ENCODE peak calls at places on chromosomes 11 and 22, in ten cellular contexts. One of them, this sample, is unnamed.

GRCh38 chr11:87722756-87723599 is 452.3 kb downstream of the RAB38 start:
- DNase-seq in heart left ventricle: no peak
- DNase-seq in prostate gland: no peak
- DNase-seq in breast epithelium: no peak
- DNase-seq in IMR-90: peak
- DNase-seq in ovary: no peak
- DNase-seq in H1: peak
- DNase-seq in spleen: no peak
- DNase-seq in testis: peak
- DNase-seq in A549: no peak
- DNase-seq in this sample: peak

GRCh38 chr22:48546653-48547424 is 1280.8 kb downstream of the BRD1 start:
- DNase-seq in H1: no peak
- DNase-seq in heart left ventricle: no peak
- DNase-seq in breast epithelium: no peak
- DNase-seq in testis: no peak
- DNase-seq in IMR-90: no peak
- DNase-seq in A549: no peak
- DNase-seq in prostate gland: no peak
- DNase-seq in spleen: no peak
- DNase-seq in ovary: no peak
- DNase-seq in this sample: no peak

GRCh38 chr11:128776088-128776433 is 82.2 kb downstream of the FLI1 start:
- DNase-seq in testis: no peak
- DNase-seq in H1: no peak
- DNase-seq in spleen: no peak
- DNase-seq in ovary: no peak
- DNase-seq in breast epithelium: no peak
- DNase-seq in IMR-90: no peak
- DNase-seq in A549: no peak
- DNase-seq in heart left ventricle: no peak
- DNase-seq in prostate gland: no peak
- DNase-seq in this sample: no peak

GRCh38 chr11:73990727-73991126 is 8.1 kb upstream of the UCP2 start:
- DNase-seq in ovary: no peak
- DNase-seq in spleen: no peak
- DNase-seq in H1: no peak
- DNase-seq in IMR-90: no peak
- DNase-seq in heart left ventricle: no peak
- DNase-seq in prostate gland: no peak
- DNase-seq in testis: no peak
- DNase-seq in A549: no peak
- DNase-seq in breast epithelium: no peak
- DNase-seq in this sample: no peak

GRCh38 chr11:104956528-104956927 is 11.8 kb downstream of the CASP4 start:
- DNase-seq in spleen: no peak
- DNase-seq in testis: no peak
- DNase-seq in heart left ventricle: no peak
- DNase-seq in ovary: no peak
- DNase-seq in H1: no peak
- DNase-seq in prostate gland: peak
- DNase-seq in IMR-90: no peak
- DNase-seq in breast epithelium: no peak
- DNase-seq in A549: no peak
- DNase-seq in this sample: no peak

GRCh38 chr22:32808038-32808445 is 6.5 kb downstream of the TIMP3 start:
- DNase-seq in A549: no peak
- DNase-seq in heart left ventricle: no peak
- DNase-seq in H1: no peak
- DNase-seq in testis: no peak
- DNase-seq in IMR-90: no peak
- DNase-seq in spleen: no peak
- DNase-seq in breast epithelium: no peak
- DNase-seq in prostate gland: no peak
- DNase-seq in ovary: no peak
- DNase-seq in this sample: no peak

GRCh38 chr22:34801221-34801620 is 264.7 kb upstream of the ISX start:
- DNase-seq in ovary: no peak
- DNase-seq in heart left ventricle: no peak
- DNase-seq in spleen: no peak
- DNase-seq in IMR-90: no peak
- DNase-seq in breast epithelium: no peak
- DNase-seq in A549: no peak
- DNase-seq in H1: no peak
- DNase-seq in testis: no peak
- DNase-seq in prostate gland: no peak
- DNase-seq in this sample: no peak

GRCh38 chr22:40703174-40703573 is 23.9 kb downstream of the MCHR1 start:
- DNase-seq in ovary: no peak
- DNase-seq in prostate gland: no peak
- DNase-seq in IMR-90: no peak
- DNase-seq in H1: no peak
- DNase-seq in A549: no peak
- DNase-seq in breast epithelium: no peak
- DNase-seq in heart left ventricle: no peak
- DNase-seq in spleen: no peak
- DNase-seq in testis: no peak
- DNase-seq in this sample: no peak

GRCh38 chr11:20599424-20600346 is at the start of gene SLC6A5:
- DNase-seq in spleen: no peak
- DNase-seq in IMR-90: peak
- DNase-seq in prostate gland: no peak
- DNase-seq in testis: peak
- DNase-seq in ovary: no peak
- DNase-seq in heart left ventricle: peak
- DNase-seq in H1: peak
- DNase-seq in breast epithelium: no peak
- DNase-seq in A549: peak
- DNase-seq in this sample: peak

GRCh38 chr11:72069200-72069599 is 11.1 kb downstream of the NUMA1 start:
- DNase-seq in prostate gland: no peak
- DNase-seq in IMR-90: no peak
- DNase-seq in heart left ventricle: no peak
- DNase-seq in ovary: no peak
- DNase-seq in H1: no peak
- DNase-seq in spleen: no peak
- DNase-seq in testis: no peak
- DNase-seq in breast epithelium: no peak
- DNase-seq in A549: no peak
- DNase-seq in this sample: no peak

GRCh38 chr11:110349109-110349996 is 52.9 kb upstream of the RDX start:
- DNase-seq in spleen: no peak
- DNase-seq in A549: no peak
- DNase-seq in breast epithelium: no peak
- DNase-seq in IMR-90: no peak
- DNase-seq in prostate gland: no peak
- DNase-seq in H1: no peak
- DNase-seq in heart left ventricle: no peak
- DNase-seq in ovary: no peak
- DNase-seq in testis: peak
- DNase-seq in this sample: no peak

GRCh38 chr11:75112200-75112599 is 15.5 kb upstream of the OR2AT4 start:
- DNase-seq in spleen: no peak
- DNase-seq in testis: no peak
- DNase-seq in IMR-90: no peak
- DNase-seq in heart left ventricle: no peak
- DNase-seq in ovary: no peak
- DNase-seq in A549: no peak
- DNase-seq in H1: no peak
- DNase-seq in breast epithelium: no peak
- DNase-seq in prostate gland: no peak
- DNase-seq in this sample: no peak
- TF ChIP-seq POLR2A in spleen: no peak
- TF ChIP-seq POLR2A in testis: no peak
- TF ChIP-seq POLR2A in IMR-90: no peak
- TF ChIP-seq POLR2A in heart left ventricle: no peak
- TF ChIP-seq POLR2A in ovary: no peak
- TF ChIP-seq POLR2A in A549: no peak
- TF ChIP-seq POLR2A in H1: no peak
- TF ChIP-seq POLR2A in breast epithelium: no peak
- TF ChIP-seq POLR2A in prostate gland: no peak
- TF ChIP-seq POLR2A in this sample: no peak

GRCh38 chr11:68839953-68840641 is 1.6 kb downstream of the CPT1A start:
- DNase-seq in breast epithelium: no peak
- DNase-seq in H1: no peak
- DNase-seq in heart left ventricle: no peak
- DNase-seq in spleen: no peak
- DNase-seq in prostate gland: no peak
- DNase-seq in IMR-90: peak
- DNase-seq in A549: no peak
- DNase-seq in ovary: no peak
- DNase-seq in testis: no peak
- DNase-seq in this sample: peak

GRCh38 chr11:68838572-68838964 is 3.1 kb downstream of the CPT1A start:
- DNase-seq in A549: no peak
- DNase-seq in ovary: peak
- DNase-seq in spleen: no peak
- DNase-seq in breast epithelium: peak
- DNase-seq in testis: peak
- DNase-seq in heart left ventricle: no peak
- DNase-seq in IMR-90: no peak
- DNase-seq in prostate gland: no peak
- DNase-seq in H1: no peak
- DNase-seq in this sample: peak

GRCh38 chr11:68840661-68841653 is 759 bp downstream of the CPT1A start:
- DNase-seq in heart left ventricle: peak
- DNase-seq in H1: peak
- DNase-seq in testis: peak
- DNase-seq in breast epithelium: peak
- DNase-seq in spleen: peak
- DNase-seq in IMR-90: peak
- DNase-seq in A549: no peak
- DNase-seq in prostate gland: peak
- DNase-seq in ovary: peak
- DNase-seq in this sample: peak

GRCh38 chr11:68837583-68838571 is 3.8 kb downstream of the CPT1A start:
- DNase-seq in breast epithelium: no peak
- DNase-seq in A549: no peak
- DNase-seq in heart left ventricle: no peak
- DNase-seq in ovary: no peak
- DNase-seq in IMR-90: no peak
- DNase-seq in H1: no peak
- DNase-seq in testis: no peak
- DNase-seq in prostate gland: no peak
- DNase-seq in spleen: no peak
- DNase-seq in this sample: no peak

DNA sequence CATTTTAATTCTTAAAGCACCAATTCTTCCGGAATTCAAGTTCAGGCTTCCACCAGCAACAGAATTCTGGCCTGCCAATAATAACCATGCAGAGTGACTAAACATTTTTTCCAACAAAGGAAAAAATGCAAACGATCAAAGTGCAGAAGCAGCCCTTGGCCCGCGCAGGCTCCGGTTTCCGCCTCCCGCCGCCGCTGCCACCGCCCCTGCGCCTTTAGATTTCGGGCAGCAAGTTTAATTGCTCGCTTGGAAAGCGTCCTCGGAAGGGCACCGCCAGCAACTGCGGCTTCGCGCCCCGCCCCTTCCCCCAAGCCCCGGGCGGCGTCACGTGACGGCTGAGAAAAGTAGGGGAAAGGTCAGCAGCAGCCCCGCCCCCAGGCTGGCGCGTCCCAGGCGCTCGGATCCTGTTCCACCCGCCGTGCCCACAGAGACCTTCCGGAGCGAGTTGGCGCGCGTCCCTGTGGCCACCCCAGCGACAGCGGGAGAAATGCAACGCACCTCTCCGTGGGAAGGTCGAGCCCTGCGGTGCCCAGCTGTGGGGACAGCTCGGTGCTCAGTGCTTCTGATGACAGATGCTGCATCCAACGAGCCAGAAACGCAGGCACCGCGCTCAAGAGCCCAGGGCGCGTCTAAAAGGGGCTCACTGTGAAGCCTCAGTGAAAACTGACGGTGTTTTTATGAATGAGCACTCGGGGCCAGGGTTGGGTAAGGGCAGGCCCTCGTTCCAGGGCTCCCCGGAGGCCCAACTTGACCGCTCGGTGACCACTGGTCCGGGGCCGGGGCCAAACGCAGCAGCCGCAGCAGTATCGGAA is 2.5 kb downstream of the CPT1A start:
- DNase-seq in IMR-90: peak
- DNase-seq in A549: peak
- DNase-seq in heart left ventricle: peak
- DNase-seq in prostate gland: peak
- DNase-seq in breast epithelium: peak
- DNase-seq in ovary: peak
- DNase-seq in H1: peak
- DNase-seq in testis: peak
- DNase-seq in spleen: peak
- DNase-seq in this sample: peak
- TF ChIP-seq POLR2A in IMR-90: no peak
- TF ChIP-seq POLR2A in A549: no peak
- TF ChIP-seq POLR2A in heart left ventricle: peak
- TF ChIP-seq POLR2A in prostate gland: peak
- TF ChIP-seq POLR2A in breast epithelium: peak
- TF ChIP-seq POLR2A in ovary: peak
- TF ChIP-seq POLR2A in H1: no peak
- TF ChIP-seq POLR2A in testis: no peak
- TF ChIP-seq POLR2A in spleen: peak
- TF ChIP-seq POLR2A in this sample: peak

DNA sequence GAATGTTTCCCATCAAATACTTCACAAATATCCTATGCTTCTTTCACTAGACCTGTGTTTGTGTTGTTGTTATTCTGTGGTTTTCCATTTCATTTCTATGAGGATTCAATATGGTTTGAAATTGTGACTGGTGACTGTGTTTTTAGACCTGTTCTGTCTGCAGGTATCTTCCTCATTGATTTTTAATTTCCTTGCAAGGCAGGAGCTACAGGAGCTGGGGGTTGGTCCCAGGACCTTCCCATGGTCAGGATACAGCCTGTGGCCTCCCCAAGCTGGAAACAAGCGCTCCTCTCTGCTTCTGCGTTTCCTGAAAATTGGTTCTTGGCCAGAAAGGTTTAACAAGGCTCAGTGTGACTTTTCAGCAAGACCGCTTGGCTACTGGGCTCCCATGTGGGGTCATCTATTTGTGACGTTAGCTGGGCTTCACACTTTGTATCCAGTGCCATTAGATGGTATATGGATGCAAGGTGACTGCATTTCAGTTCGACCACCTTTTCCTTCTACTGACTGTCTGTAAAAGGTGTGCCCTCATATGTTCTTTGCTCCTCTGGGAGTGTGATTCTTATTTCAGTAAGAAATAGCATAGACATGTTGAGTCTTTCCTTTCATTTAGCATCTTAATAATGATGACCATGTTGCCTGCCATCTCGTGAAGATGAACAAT is 21.5 kb downstream of the IGLL5 start:
- DNase-seq in spleen: peak
- DNase-seq in H1: no peak
- DNase-seq in breast epithelium: no peak
- DNase-seq in IMR-90: no peak
- DNase-seq in prostate gland: no peak
- DNase-seq in A549: no peak
- DNase-seq in ovary: no peak
- DNase-seq in heart left ventricle: no peak
- DNase-seq in testis: no peak
- DNase-seq in this sample: no peak
- TF ChIP-seq POLR2A in spleen: no peak
- TF ChIP-seq POLR2A in H1: no peak
- TF ChIP-seq POLR2A in breast epithelium: no peak
- TF ChIP-seq POLR2A in IMR-90: no peak
- TF ChIP-seq POLR2A in prostate gland: no peak
- TF ChIP-seq POLR2A in A549: no peak
- TF ChIP-seq POLR2A in ovary: no peak
- TF ChIP-seq POLR2A in heart left ventricle: no peak
- TF ChIP-seq POLR2A in testis: no peak
- TF ChIP-seq POLR2A in this sample: no peak

GRCh38 chr11:16758382-16759024 is 20.1 kb downstream of the C11orf58 start:
- DNase-seq in A549: no peak
- DNase-seq in breast epithelium: no peak
- DNase-seq in ovary: no peak
- DNase-seq in H1: no peak
- DNase-seq in testis: no peak
- DNase-seq in IMR-90: no peak
- DNase-seq in heart left ventricle: no peak
- DNase-seq in prostate gland: no peak
- DNase-seq in spleen: no peak
- DNase-seq in this sample: no peak
- TF ChIP-seq POLR2A in A549: no peak
- TF ChIP-seq POLR2A in breast epithelium: no peak
- TF ChIP-seq POLR2A in ovary: no peak
- TF ChIP-seq POLR2A in H1: no peak
- TF ChIP-seq POLR2A in testis: no peak
- TF ChIP-seq POLR2A in IMR-90: no peak
- TF ChIP-seq POLR2A in heart left ventricle: no peak
- TF ChIP-seq POLR2A in prostate gland: no peak
- TF ChIP-seq POLR2A in spleen: no peak
- TF ChIP-seq POLR2A in this sample: no peak

This sample was measured in erythroblast.